ENCODE peak calls at places on chromosomes 12 and 14, in four cellular contexts. One of them, this sample, is unnamed.
A peak's percentile ranks its signal among the peaks of the same experiment; 100 is the strongest.

GRCh38 chr12:55499810-55500252 is 7.7 kb downstream of the OR6C68 start:
- DNase-seq in heart right ventricle: no peak
- DNase-seq in CD8-positive, alpha-beta memory T cell: no peak
- DNase-seq in fibroblast of lung: no peak
- DNase-seq in this sample: no peak

GRCh38 chr14:55071870-55072640 is 20.6 kb downstream of the MAPK1IP1L start:
- DNase-seq in heart right ventricle: peak; percentile 21
- DNase-seq in CD8-positive, alpha-beta memory T cell: peak; percentile 38
- DNase-seq in fibroblast of lung: peak; percentile 67
- DNase-seq in this sample: no peak

GRCh38 chr12:84874825-84875139 is 37.8 kb downstream of the SLC6A15 start:
- DNase-seq in heart right ventricle: no peak
- DNase-seq in CD8-positive, alpha-beta memory T cell: no peak
- DNase-seq in fibroblast of lung: no peak
- DNase-seq in this sample: no peak

GRCh38 chr12:46963977-46964376 is 115.4 kb upstream of the PCED1B start:
- DNase-seq in heart right ventricle: no peak
- DNase-seq in CD8-positive, alpha-beta memory T cell: no peak
- DNase-seq in fibroblast of lung: peak; percentile 68
- DNase-seq in this sample: no peak

GRCh38 chr12:12376636-12377448 is 20.0 kb downstream of the BORCS5 start:
- DNase-seq in heart right ventricle: no peak
- DNase-seq in CD8-positive, alpha-beta memory T cell: peak; percentile 73
- DNase-seq in fibroblast of lung: peak; percentile 90
- DNase-seq in this sample: no peak

GRCh38 chr12:87152841-87153528 is 876.2 kb downstream of the C12orf50 start:
- DNase-seq in heart right ventricle: no peak
- DNase-seq in CD8-positive, alpha-beta memory T cell: no peak
- DNase-seq in fibroblast of lung: no peak
- DNase-seq in this sample: no peak

GRCh38 chr12:43824207-43824775 is 11.6 kb upstream of the TMEM117 start:
- DNase-seq in heart right ventricle: no peak
- DNase-seq in CD8-positive, alpha-beta memory T cell: no peak
- DNase-seq in fibroblast of lung: no peak
- DNase-seq in this sample: no peak

GRCh38 chr12:50633950-50634349 is 129.2 kb downstream of the DIP2B start:
- DNase-seq in heart right ventricle: no peak
- DNase-seq in CD8-positive, alpha-beta memory T cell: no peak
- DNase-seq in fibroblast of lung: no peak
- DNase-seq in this sample: no peak

GRCh38 chr12:57771271-57771872 is 533 bp downstream of the METTL1 start:
- DNase-seq in heart right ventricle: peak; percentile 81
- DNase-seq in CD8-positive, alpha-beta memory T cell: no peak
- DNase-seq in fibroblast of lung: peak; percentile 92
- DNase-seq in this sample: peak; percentile 65

GRCh38 chr12:121580959-121581680 is at the start of gene KDM2B:
- DNase-seq in heart right ventricle: no peak
- DNase-seq in CD8-positive, alpha-beta memory T cell: peak; percentile 40
- DNase-seq in fibroblast of lung: peak; percentile 64
- DNase-seq in this sample: no peak

GRCh38 chr12:32051511-32052299 is 54.9 kb upstream of the BICD1 start:
- DNase-seq in heart right ventricle: no peak
- DNase-seq in CD8-positive, alpha-beta memory T cell: no peak
- DNase-seq in fibroblast of lung: peak; percentile 79
- DNase-seq in this sample: no peak

GRCh38 chr14:21192875-21193535 is 37.1 kb upstream of the OR5AU1 start:
- DNase-seq in heart right ventricle: no peak
- DNase-seq in CD8-positive, alpha-beta memory T cell: no peak
- DNase-seq in fibroblast of lung: no peak
- DNase-seq in this sample: no peak

GRCh38 chr12:10771132-10771733 is 31.2 kb downstream of the TAS2R7 start:
- DNase-seq in heart right ventricle: no peak
- DNase-seq in CD8-positive, alpha-beta memory T cell: peak; percentile 35
- DNase-seq in fibroblast of lung: peak; percentile 66
- DNase-seq in this sample: peak; percentile 31

GRCh38 chr14:74480051-74480450 is 13.1 kb downstream of the NPC2 start:
- DNase-seq in heart right ventricle: no peak
- DNase-seq in CD8-positive, alpha-beta memory T cell: no peak
- DNase-seq in fibroblast of lung: no peak
- DNase-seq in this sample: no peak

GRCh38 chr14:72736791-72737559 is 156.9 kb downstream of the DPF3 start:
- DNase-seq in heart right ventricle: no peak
- DNase-seq in CD8-positive, alpha-beta memory T cell: no peak
- DNase-seq in fibroblast of lung: peak; percentile 64
- DNase-seq in this sample: no peak

GRCh38 chr14:36584167-36584811 is 1.9 kb upstream of the NKX2-8 start:
- DNase-seq in heart right ventricle: no peak
- DNase-seq in CD8-positive, alpha-beta memory T cell: no peak
- DNase-seq in fibroblast of lung: no peak
- DNase-seq in this sample: no peak

GRCh38 chr14:36625436-36625835 is 36.2 kb upstream of the PAX9 start:
- DNase-seq in heart right ventricle: no peak
- DNase-seq in CD8-positive, alpha-beta memory T cell: no peak
- DNase-seq in fibroblast of lung: no peak
- DNase-seq in this sample: no peak

GRCh38 chr12:75766263-75767160 is 255.1 kb upstream of the KRR1 start:
- DNase-seq in heart right ventricle: no peak
- DNase-seq in CD8-positive, alpha-beta memory T cell: no peak
- DNase-seq in fibroblast of lung: peak; percentile 70
- DNase-seq in this sample: no peak

GRCh38 chr12:123807670-123808069 is 45.6 kb downstream of the DNAH10 start:
- DNase-seq in heart right ventricle: no peak
- DNase-seq in CD8-positive, alpha-beta memory T cell: no peak
- DNase-seq in fibroblast of lung: peak; percentile 19
- DNase-seq in this sample: no peak

GRCh38 chr12:115261691-115262398 is 577.9 kb upstream of the TBX3 start:
- DNase-seq in heart right ventricle: no peak
- DNase-seq in CD8-positive, alpha-beta memory T cell: no peak
- DNase-seq in fibroblast of lung: no peak
- DNase-seq in this sample: no peak

GRCh38 chr12:113413488-113413939 is 8.7 kb upstream of the SDSL start:
- DNase-seq in heart right ventricle: no peak
- DNase-seq in CD8-positive, alpha-beta memory T cell: no peak
- DNase-seq in fibroblast of lung: no peak
- DNase-seq in this sample: no peak

GRCh38 chr14:50013198-50013918 is 103.0 kb downstream of the VCPKMT start:
- DNase-seq in heart right ventricle: no peak
- DNase-seq in CD8-positive, alpha-beta memory T cell: no peak
- DNase-seq in fibroblast of lung: no peak
- DNase-seq in this sample: no peak

GRCh38 chr14:39145266-39145966 is 24.7 kb downstream of the TRAPPC6B start:
- DNase-seq in heart right ventricle: no peak
- DNase-seq in CD8-positive, alpha-beta memory T cell: no peak
- DNase-seq in fibroblast of lung: no peak
- DNase-seq in this sample: no peak

GRCh38 chr14:61581955-61582615 is 113.2 kb upstream of the HIF1A start:
- DNase-seq in heart right ventricle: no peak
- DNase-seq in CD8-positive, alpha-beta memory T cell: no peak
- DNase-seq in fibroblast of lung: no peak
- DNase-seq in this sample: no peak

GRCh38 chr12:63362801-63363200 is 211.8 kb upstream of the AVPR1A start:
- DNase-seq in heart right ventricle: no peak
- DNase-seq in CD8-positive, alpha-beta memory T cell: no peak
- DNase-seq in fibroblast of lung: peak; percentile 5
- DNase-seq in this sample: no peak

GRCh38 chr14:36580856-36581831 is 1.3 kb downstream of the NKX2-8 start:
- DNase-seq in heart right ventricle: no peak
- DNase-seq in CD8-positive, alpha-beta memory T cell: no peak
- DNase-seq in fibroblast of lung: peak; percentile 15
- DNase-seq in this sample: no peak

GRCh38 chr12:20376984-20377383 is 8.6 kb downstream of the PDE3A start:
- DNase-seq in heart right ventricle: no peak
- DNase-seq in CD8-positive, alpha-beta memory T cell: no peak
- DNase-seq in fibroblast of lung: peak; percentile 52
- DNase-seq in this sample: no peak

GRCh38 chr14:68418192-68419118 is 374.4 kb downstream of the ZFP36L1 start:
- DNase-seq in heart right ventricle: no peak
- DNase-seq in CD8-positive, alpha-beta memory T cell: no peak
- DNase-seq in fibroblast of lung: no peak
- DNase-seq in this sample: no peak

GRCh38 chr12:101351682-101352081 is 55.9 kb downstream of the ARL1 start:
- DNase-seq in heart right ventricle: no peak
- DNase-seq in CD8-positive, alpha-beta memory T cell: no peak
- DNase-seq in fibroblast of lung: no peak
- DNase-seq in this sample: no peak

GRCh38 chr14:92459479-92460421 is 53.8 kb upstream of the RIN3 start:
- DNase-seq in heart right ventricle: peak; percentile 42
- DNase-seq in CD8-positive, alpha-beta memory T cell: no peak
- DNase-seq in fibroblast of lung: no peak
- DNase-seq in this sample: no peak

GRCh38 chr14:83777516-83777915 is 1752.4 kb upstream of the FLRT2 start:
- DNase-seq in heart right ventricle: no peak
- DNase-seq in CD8-positive, alpha-beta memory T cell: no peak
- DNase-seq in fibroblast of lung: no peak
- DNase-seq in this sample: no peak

GRCh38 chr14:70791971-70792370 is 17.3 kb downstream of the MAP3K9 start:
- DNase-seq in heart right ventricle: no peak
- DNase-seq in CD8-positive, alpha-beta memory T cell: no peak
- DNase-seq in fibroblast of lung: no peak
- DNase-seq in this sample: no peak

GRCh38 chr14:70788893-70789292 is 20.4 kb downstream of the MAP3K9 start:
- DNase-seq in heart right ventricle: no peak
- DNase-seq in CD8-positive, alpha-beta memory T cell: no peak
- DNase-seq in fibroblast of lung: no peak
- DNase-seq in this sample: no peak

GRCh38 chr14:70792939-70793338 is 16.4 kb downstream of the MAP3K9 start:
- DNase-seq in heart right ventricle: no peak
- DNase-seq in CD8-positive, alpha-beta memory T cell: no peak
- DNase-seq in fibroblast of lung: no peak
- DNase-seq in this sample: no peak

GRCh38 chr14:70789961-70790360 is 19.4 kb downstream of the MAP3K9 start:
- DNase-seq in heart right ventricle: no peak
- DNase-seq in CD8-positive, alpha-beta memory T cell: no peak
- DNase-seq in fibroblast of lung: no peak
- DNase-seq in this sample: no peak

DNA sequence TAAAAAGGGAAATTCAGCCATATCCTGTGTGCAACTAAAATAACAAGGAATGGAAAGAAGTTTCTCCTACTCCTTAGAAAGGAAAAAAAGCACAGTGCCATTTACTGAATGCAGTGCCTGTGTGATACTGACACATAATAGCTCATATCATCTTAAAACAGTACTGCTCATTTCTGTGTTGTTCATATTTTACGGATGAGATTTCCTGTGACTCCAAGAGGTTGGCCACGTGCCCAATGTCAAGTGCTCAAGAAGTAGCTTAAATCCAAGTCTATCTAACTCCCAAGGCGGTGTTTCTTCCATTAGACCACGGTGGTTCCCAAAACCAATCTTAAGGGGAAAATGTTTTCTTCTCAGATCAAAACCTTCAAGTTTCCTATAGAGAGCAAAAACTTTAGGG is 20.0 kb downstream of the MAP3K9 start:
- DNase-seq in heart right ventricle: no peak
- DNase-seq in CD8-positive, alpha-beta memory T cell: no peak
- DNase-seq in fibroblast of lung: peak; percentile 28
- DNase-seq in this sample: peak; percentile 8
- H3K27ac ChIP-seq in heart right ventricle: no peak overlapping the region
- H3K27ac ChIP-seq in CD8-positive, alpha-beta memory T cell: no peak overlapping the region
- H3K27ac ChIP-seq in fibroblast of lung: no peak overlapping the region
- H3K27ac ChIP-seq in this sample: no peak overlapping the region

DNA sequence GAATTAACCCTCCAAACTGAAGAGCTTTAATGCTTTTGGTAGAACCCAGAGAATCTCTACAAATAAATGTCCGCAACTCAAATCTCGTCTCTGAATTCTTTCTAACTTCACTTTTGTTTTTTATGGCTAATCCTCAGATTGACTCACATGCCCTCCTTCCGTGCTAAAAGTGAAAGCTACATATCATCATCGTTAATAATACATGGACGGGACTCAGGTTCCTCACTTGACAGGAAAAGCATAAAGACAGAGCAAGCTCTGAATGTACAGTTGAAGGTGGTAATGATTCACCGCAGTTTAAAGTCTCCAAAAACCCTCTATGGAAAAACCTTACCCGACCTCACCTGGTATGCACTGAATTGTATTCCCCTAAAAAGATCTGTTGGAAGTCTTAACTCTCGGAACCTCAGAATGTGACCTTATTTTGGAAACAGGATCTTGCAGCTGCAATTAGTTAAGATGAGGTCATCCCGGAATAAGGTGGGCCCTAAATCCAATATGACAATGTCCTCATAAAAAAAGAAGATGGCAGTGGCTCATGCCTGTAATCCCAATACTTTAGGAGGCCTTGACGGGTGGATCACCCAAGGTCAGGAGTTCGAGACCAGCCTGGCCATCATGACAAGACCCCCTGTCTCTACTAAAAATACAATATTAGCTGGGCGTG is 147.4 kb upstream of the FOXN3 start:
- DNase-seq in heart right ventricle: no peak
- DNase-seq in CD8-positive, alpha-beta memory T cell: no peak
- DNase-seq in fibroblast of lung: no peak
- DNase-seq in this sample: peak; percentile 34
- H3K27ac ChIP-seq in heart right ventricle: peak overlapping the region; percentile 51
- H3K27ac ChIP-seq in CD8-positive, alpha-beta memory T cell: no peak overlapping the region
- H3K27ac ChIP-seq in fibroblast of lung: no peak overlapping the region
- H3K27ac ChIP-seq in this sample: no peak overlapping the region

GRCh38 chr12:42812086-42812485 is 222.5 kb upstream of the PRICKLE1 start:
- DNase-seq in heart right ventricle: no peak
- DNase-seq in CD8-positive, alpha-beta memory T cell: no peak
- DNase-seq in fibroblast of lung: peak; percentile 6
- DNase-seq in this sample: no peak
- H3K27ac ChIP-seq in heart right ventricle: no peak overlapping the region
- H3K27ac ChIP-seq in CD8-positive, alpha-beta memory T cell: no peak overlapping the region
- H3K27ac ChIP-seq in fibroblast of lung: no peak overlapping the region
- H3K27ac ChIP-seq in this sample: no peak overlapping the region

GRCh38 chr14:65226824-65227604 is 124.7 kb upstream of the MAX start:
- DNase-seq in heart right ventricle: no peak
- DNase-seq in CD8-positive, alpha-beta memory T cell: no peak
- DNase-seq in fibroblast of lung: peak; percentile 49
- DNase-seq in this sample: no peak

GRCh38 chr14:65224799-65225198 is 122.5 kb upstream of the MAX start:
- DNase-seq in heart right ventricle: no peak
- DNase-seq in CD8-positive, alpha-beta memory T cell: no peak
- DNase-seq in fibroblast of lung: no peak
- DNase-seq in this sample: no peak

GRCh38 chr14:65223636-65224035 is 121.3 kb upstream of the MAX start:
- DNase-seq in heart right ventricle: no peak
- DNase-seq in CD8-positive, alpha-beta memory T cell: no peak
- DNase-seq in fibroblast of lung: no peak
- DNase-seq in this sample: no peak

GRCh38 chr14:65228436-65228835 is 126.1 kb upstream of the MAX start:
- DNase-seq in heart right ventricle: no peak
- DNase-seq in CD8-positive, alpha-beta memory T cell: no peak
- DNase-seq in fibroblast of lung: no peak
- DNase-seq in this sample: no peak

GRCh38 chr14:65225299-65226159 is 123.2 kb upstream of the MAX start:
- DNase-seq in heart right ventricle: no peak
- DNase-seq in CD8-positive, alpha-beta memory T cell: no peak
- DNase-seq in fibroblast of lung: no peak
- DNase-seq in this sample: no peak
- H3K27ac ChIP-seq in heart right ventricle: no peak overlapping the region
- H3K27ac ChIP-seq in CD8-positive, alpha-beta memory T cell: no peak overlapping the region
- H3K27ac ChIP-seq in fibroblast of lung: no peak overlapping the region
- H3K27ac ChIP-seq in this sample: peak overlapping the region; percentile 26

GRCh38 chr12:111434049-111434448 is 28.3 kb downstream of the SH2B3 start:
- DNase-seq in heart right ventricle: no peak
- DNase-seq in CD8-positive, alpha-beta memory T cell: no peak
- DNase-seq in fibroblast of lung: peak; percentile 35
- DNase-seq in this sample: no peak
- H3K27ac ChIP-seq in heart right ventricle: peak overlapping the region; percentile 92
- H3K27ac ChIP-seq in CD8-positive, alpha-beta memory T cell: peak overlapping the region; percentile 98
- H3K27ac ChIP-seq in fibroblast of lung: peak overlapping the region; percentile 65
- H3K27ac ChIP-seq in this sample: peak overlapping the region; percentile 16